ENCODE peak calls at places on chromosomes 7 and 10, in ten cellular contexts. W is sigmoid colon, R is HCT116, X is upper lobe of left lung, T is stomach, L is GM12878, O is K562, S is prostate gland, U is suprapubic skin, V is transverse colon. I is an unnamed sample.
A peak's percentile ranks its signal among the peaks of the same experiment; 100 is the strongest.

GRCh38 chr7:2631924-2632716 is at the start of gene TTYH3:
- DNase-seq in W (peak; percentile 83), R (no peak), X (peak; percentile 51), T (no peak), L (no peak), O (no peak), S (no peak), U (no peak), V (no peak), I (no peak)

GRCh38 chr10:119762805-119763798 is 37.3 kb downstream of the INPP5F start:
- DNase-seq in W (no peak), R (no peak), X (no peak), T (no peak), L (no peak), O (no peak), S (no peak), U (no peak), V (no peak), I (no peak)

GRCh38 chr7:100588438-100588837 is 2.3 kb downstream of the FBXO24 start:
- DNase-seq in W (no peak), R (no peak), X (no peak), T (no peak), L (no peak), O (peak; percentile 63), S (no peak), U (no peak), V (no peak), I (no peak)

GRCh38 chr10:119401671-119402395 is 140.7 kb downstream of the RGS10 start:
- DNase-seq in W (peak; percentile 92), R (peak; percentile 53), X (peak; percentile 47), T (peak; percentile 50), L (no peak), O (peak; percentile 25), S (no peak), U (peak; percentile 87), V (peak; percentile 51), I (no peak)

GRCh38 chr7:44289341-44290249 is 35.8 kb downstream of the CAMK2B start:
- DNase-seq in W (peak; percentile 46), R (no peak), X (peak; percentile 20), T (peak; percentile 17), L (no peak), O (no peak), S (no peak), U (peak; percentile 77), V (peak; percentile 4), I (peak; percentile 46)

GRCh38 chr10:14184841-14185500 is 145.8 kb downstream of the FRMD4A start:
- DNase-seq in W (no peak), R (no peak), X (no peak), T (no peak), L (peak; percentile 72), O (peak; percentile 40), S (peak; percentile 51), U (no peak), V (peak; percentile 31), I (no peak)

GRCh38 chr7:155741805-155742204 is 70.5 kb downstream of the SHH start:
- DNase-seq in W (no peak), R (no peak), X (no peak), T (peak; percentile 46), L (no peak), O (no peak), S (no peak), U (no peak), V (peak; percentile 76), I (no peak)

GRCh38 chr7:55026086-55026790 is 7.4 kb downstream of the EGFR start:
- DNase-seq in W (no peak), R (no peak), X (no peak), T (no peak), L (no peak), O (no peak), S (no peak), U (no peak), V (no peak), I (no peak)

GRCh38 chr10:133608855-133609254 is 17.7 kb downstream of the FRG2B start:
- DNase-seq in W (no peak), R (no peak), X (no peak), T (no peak), L (no peak), O (no peak), S (no peak), U (no peak), V (no peak), I (no peak)

GRCh38 chr10:125559210-125559609 is 123.8 kb downstream of the TEX36 start:
- DNase-seq in W (no peak), R (no peak), X (no peak), T (no peak), L (peak; percentile 8), O (no peak), S (no peak), U (no peak), V (no peak), I (no peak)

GRCh38 chr7:74405899-74406512 is 47.7 kb upstream of the GTF2IRD1 start:
- DNase-seq in W (peak; percentile 36), R (no peak), X (no peak), T (no peak), L (no peak), O (no peak), S (no peak), U (no peak), V (no peak), I (no peak)

GRCh38 chr10:102491136-102491535 is 11.4 kb downstream of the ACTR1A start:
- DNase-seq in W (no peak), R (no peak), X (no peak), T (no peak), L (no peak), O (no peak), S (no peak), U (no peak), V (no peak), I (no peak)

GRCh38 chr7:149266451-149266850 is 4.5 kb downstream of the ZNF783 start:
- DNase-seq in W (peak; percentile 59), R (no peak), X (no peak), T (no peak), L (no peak), O (no peak), S (no peak), U (no peak), V (no peak), I (no peak)

GRCh38 chr10:17671307-17671706 is 27.4 kb downstream of the STAM start:
- DNase-seq in W (no peak), R (no peak), X (no peak), T (no peak), L (no peak), O (no peak), S (no peak), U (no peak), V (no peak), I (no peak)

GRCh38 chr7:43454936-43455518 is 127.9 kb upstream of the STK17A start:
- DNase-seq in W (no peak), R (peak; percentile 19), X (no peak), T (no peak), L (peak; percentile 13), O (peak; percentile 36), S (no peak), U (no peak), V (no peak), I (no peak)

GRCh38 chr10:26437637-26438461 is at the start of gene APBB1IP:
- DNase-seq in W (peak; percentile 88), R (no peak), X (peak; percentile 96), T (peak; percentile 65), L (peak; percentile 61), O (no peak), S (no peak), U (peak; percentile 90), V (peak; percentile 72), I (peak; percentile 39)

GRCh38 chr7:123372368-123372767 is 162.0 kb downstream of the IQUB start:
- DNase-seq in W (no peak), R (no peak), X (no peak), T (no peak), L (no peak), O (no peak), S (no peak), U (no peak), V (no peak), I (no peak)

GRCh38 chr10:132602610-132603009 is 65.0 kb downstream of the INPP5A start:
- DNase-seq in W (no peak), R (no peak), X (peak; percentile 5), T (no peak), L (no peak), O (no peak), S (no peak), U (no peak), V (no peak), I (no peak)
- H3K4me1 ChIP-seq in W (peaks cover 55% of the 10 kb centered on the region), R (no peaks in the 10 kb centered on the region), X (peaks cover 24% of the 10 kb centered on the region), T (peaks cover 71% of the 10 kb centered on the region), L (no peaks in the 10 kb centered on the region), O (peaks cover 22% of the 10 kb centered on the region), S (peaks cover 23% of the 10 kb centered on the region), U (peaks cover 3% of the 10 kb centered on the region), V (peaks cover 42% of the 10 kb centered on the region), I (no peaks in the 10 kb centered on the region)

GRCh38 chr10:110414563-110415309 is 83.0 kb upstream of the DUSP5 start:
- DNase-seq in W (no peak), R (peak; percentile 98), X (peak; percentile 73), T (peak; percentile 70), L (peak; percentile 99), O (no peak), S (no peak), U (no peak), V (peak; percentile 80), I (no peak)
- TF ChIP-seq POLR2AphosphoS5 in W (no peak), R (peak; percentile 89), X (peak; percentile 39), T (no peak), L (peak; percentile 40), O (no peak), S (no peak), U (no peak), V (peak; percentile 43), I (no peak)

GRCh38 chr10:72254891-72255568 is 18.7 kb upstream of the DDIT4 start:
- DNase-seq in W (peak; percentile 98), R (no peak), X (peak; percentile 93), T (peak; percentile 93), L (no peak), O (peak; percentile 69), S (peak; percentile 94), U (peak; percentile 95), V (peak; percentile 89), I (peak; percentile 89)
- TF ChIP-seq POLR2A in W (no peak), R (no peak), X (no peak), T (no peak), L (peak; percentile 69), O (no peak), S (peak; percentile 55), U (peak; percentile 41), V (peak; percentile 74), I (peak; percentile 14)

DNA sequence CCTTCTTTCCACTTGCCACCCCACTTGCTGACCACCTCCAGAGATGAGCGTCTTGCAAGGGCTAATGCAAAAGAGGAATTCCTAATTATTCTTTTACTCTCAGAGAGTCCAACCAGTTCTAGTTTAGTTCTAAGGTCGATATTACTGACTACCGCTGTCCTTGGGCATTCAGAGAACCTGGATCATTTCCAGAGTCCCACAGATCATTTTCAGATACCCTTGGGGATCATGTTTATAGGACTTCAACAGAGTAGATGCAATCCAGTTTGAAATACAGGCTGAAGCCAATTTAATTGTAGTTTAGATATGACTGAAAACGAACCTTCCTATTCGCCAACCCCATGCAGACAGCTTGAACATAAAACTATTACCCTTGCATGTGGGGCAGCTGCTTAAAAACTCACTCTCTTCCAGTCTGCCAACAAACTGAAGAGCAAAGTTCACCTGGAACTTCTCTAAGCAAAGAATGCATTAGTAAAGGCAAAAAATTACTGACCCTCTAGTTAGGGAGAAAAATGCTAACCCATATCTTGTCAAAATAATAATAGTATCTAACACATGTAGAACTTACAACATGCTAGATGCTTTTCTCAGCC is 22.4 kb downstream of the CFAP69 start:
- DNase-seq in W (no peak), R (no peak), X (no peak), T (no peak), L (no peak), O (no peak), S (no peak), U (no peak), V (no peak), I (no peak)
- H3K4me1 ChIP-seq in W (no peaks in the 10 kb centered on the region), R (no peaks in the 10 kb centered on the region), X (no peaks in the 10 kb centered on the region), T (no peaks in the 10 kb centered on the region), L (no peaks in the 10 kb centered on the region), O (no peaks in the 10 kb centered on the region), S (no peaks in the 10 kb centered on the region), U (no peaks in the 10 kb centered on the region), V (peaks cover 3% of the 10 kb centered on the region), I (no peaks in the 10 kb centered on the region)